ENCODE peak calls at places on chromosome 12, in seven cellular contexts. D is sciatic nerve; K is stimulated activated naive CD4-positive, alpha-beta T cell; M is astrocyte of the spinal cord; F is WTC11; Q is M059J; P is SW480. Y is an unnamed sample.

GRCh38 chr12:2682301-2683282 is 112.2 kb upstream of the FKBP4 start:
- DNase-seq in D (no peak), K (peak; percentile 33), M (peak; percentile 41), F (peak; percentile 64), Q (peak; percentile 42), P (peak; percentile 66), Y (no peak)

GRCh38 chr12:53268009-53268636 is at the start of gene ESPL1:
- DNase-seq in D (peak; percentile 82), K (peak; percentile 78), M (peak; percentile 77), F (peak; percentile 89), Q (peak; percentile 71), P (peak; percentile 72), Y (peak; percentile 89)

GRCh38 chr12:108832730-108833354 is 24.5 kb downstream of the SSH1 start:
- DNase-seq in D (no peak), K (no peak), M (peak; percentile 93), F (no peak), Q (peak; percentile 75), P (no peak), Y (no peak)

GRCh38 chr12:70242695-70243509 is at the start of gene CNOT2:
- DNase-seq in D (peak; percentile 95), K (peak; percentile 86), M (peak; percentile 88), F (peak; percentile 88), Q (peak; percentile 90), P (peak; percentile 93), Y (peak; percentile 70)

GRCh38 chr12:71621938-71622337 is 41.7 kb downstream of the ZFC3H1 start:
- DNase-seq in D (no peak), K (no peak), M (no peak), F (no peak), Q (no peak), P (no peak), Y (no peak)

GRCh38 chr12:61923152-61923551 is 337.1 kb upstream of the USP15 start:
- DNase-seq in D (no peak), K (no peak), M (no peak), F (no peak), Q (no peak), P (no peak), Y (no peak)

GRCh38 chr12:42213954-42214426 is 24.1 kb downstream of the YAF2 start:
- DNase-seq in D (no peak), K (no peak), M (peak; percentile 58), F (no peak), Q (peak; percentile 66), P (no peak), Y (no peak)

GRCh38 chr12:15526033-15526432 is 203.7 kb downstream of the PTPRO start:
- DNase-seq in D (no peak), K (no peak), M (no peak), F (no peak), Q (no peak), P (peak; percentile 14), Y (no peak)

GRCh38 chr12:115452751-115453281 is 768.8 kb upstream of the TBX3 start:
- DNase-seq in D (no peak), K (no peak), M (no peak), F (peak; percentile 48), Q (no peak), P (no peak), Y (no peak)

GRCh38 chr12:128091101-128091795 is 175.7 kb upstream of the TMEM132C start:
- DNase-seq in D (no peak), K (no peak), M (no peak), F (no peak), Q (no peak), P (no peak), Y (no peak)

GRCh38 chr12:118494776-118495175 is 118.4 kb downstream of the SUDS3 start:
- DNase-seq in D (no peak), K (no peak), M (no peak), F (no peak), Q (peak; percentile 38), P (no peak), Y (no peak)

GRCh38 chr12:62117041-62117440 is 143.2 kb upstream of the USP15 start:
- DNase-seq in D (no peak), K (no peak), M (no peak), F (no peak), Q (no peak), P (no peak), Y (no peak)

GRCh38 chr12:53160000-53160399 is 20.5 kb upstream of the ZNF740 start:
- DNase-seq in D (no peak), K (no peak), M (no peak), F (no peak), Q (no peak), P (no peak), Y (no peak)

GRCh38 chr12:72522411-72522810 is 250.2 kb downstream of the TRHDE start:
- DNase-seq in D (no peak), K (no peak), M (no peak), F (no peak), Q (no peak), P (no peak), Y (no peak)

GRCh38 chr12:111642681-111643427 is 42.9 kb downstream of the BRAP start:
- DNase-seq in D (no peak), K (no peak), M (no peak), F (no peak), Q (no peak), P (no peak), Y (no peak)

GRCh38 chr12:105107176-105107496 is 395 bp upstream of the WASHC4 start:
- DNase-seq in D (no peak), K (no peak), M (peak; percentile 76), F (no peak), Q (peak; percentile 51), P (peak; percentile 48), Y (peak; percentile 20)

GRCh38 chr12:107236824-107237467 is 143.6 kb upstream of the CRY1 start:
- DNase-seq in D (no peak), K (no peak), M (peak; percentile 62), F (no peak), Q (peak; percentile 86), P (peak; percentile 67), Y (no peak)

GRCh38 chr12:114440450-114441383 is 34.8 kb upstream of the TBX5 start:
- DNase-seq in D (no peak), K (no peak), M (no peak), F (peak; percentile 51), Q (no peak), P (no peak), Y (no peak)

GRCh38 chr12:83826112-83826511 is 1086.5 kb downstream of the SLC6A15 start:
- DNase-seq in D (peak; percentile 55), K (no peak), M (peak; percentile 12), F (peak; percentile 86), Q (no peak), P (peak; percentile 7), Y (no peak)

GRCh38 chr12:24820872-24821271 is 128.0 kb downstream of the BCAT1 start:
- DNase-seq in D (no peak), K (no peak), M (peak; percentile 84), F (no peak), Q (peak; percentile 77), P (no peak), Y (no peak)

GRCh38 chr12:65209655-65210043 is 40.3 kb downstream of the LEMD3 start:
- DNase-seq in D (no peak), K (no peak), M (no peak), F (no peak), Q (no peak), P (no peak), Y (no peak)

GRCh38 chr12:107415834-107416233 is 269.8 kb upstream of the PWP1 start:
- DNase-seq in D (no peak), K (no peak), M (peak; percentile 30), F (no peak), Q (peak; percentile 95), P (no peak), Y (no peak)

GRCh38 chr12:65822732-65823480 is 1.4 kb upstream of the HMGA2 start:
- DNase-seq in D (no peak), K (no peak), M (peak; percentile 90), F (peak; percentile 79), Q (peak; percentile 28), P (peak; percentile 87), Y (peak; percentile 86)

GRCh38 chr12:54258286-54258685 is 21.6 kb downstream of the CBX5 start:
- DNase-seq in D (no peak), K (no peak), M (peak; percentile 78), F (no peak), Q (peak; percentile 73), P (no peak), Y (no peak)

GRCh38 chr12:85065816-85066482 is 29.8 kb downstream of the LRRIQ1 start:
- DNase-seq in D (no peak), K (no peak), M (no peak), F (no peak), Q (no peak), P (no peak), Y (no peak)

GRCh38 chr12:116962197-116962596 is 51.4 kb downstream of the FBXW8 start:
- DNase-seq in D (no peak), K (no peak), M (no peak), F (no peak), Q (no peak), P (no peak), Y (no peak)

GRCh38 chr12:114045333-114045732 is 79.2 kb upstream of the RBM19 start:
- DNase-seq in D (no peak), K (no peak), M (no peak), F (no peak), Q (no peak), P (no peak), Y (no peak)

GRCh38 chr12:93244514-93245077 is 133.1 kb upstream of the NUDT4 start:
- DNase-seq in D (no peak), K (no peak), M (no peak), F (no peak), Q (no peak), P (no peak), Y (no peak)

GRCh38 chr12:12017135-12017581 is 53.6 kb upstream of the BCL2L14 start:
- DNase-seq in D (no peak), K (no peak), M (no peak), F (no peak), Q (peak; percentile 92), P (no peak), Y (no peak)

GRCh38 chr12:95672166-95672565 is 118.4 kb downstream of the NTN4 start:
- DNase-seq in D (no peak), K (no peak), M (no peak), F (no peak), Q (no peak), P (no peak), Y (no peak)

GRCh38 chr12:121175383-121176119 is 34.4 kb upstream of the P2RX4 start:
- DNase-seq in D (no peak), K (no peak), M (no peak), F (no peak), Q (no peak), P (no peak), Y (no peak)

GRCh38 chr12:79424109-79424721 is 266.5 kb downstream of the PAWR start:
- DNase-seq in D (no peak), K (no peak), M (peak; percentile 95), F (no peak), Q (peak; percentile 97), P (peak; percentile 71), Y (no peak)

GRCh38 chr12:42744539-42745156 is 155.1 kb upstream of the PRICKLE1 start:
- DNase-seq in D (no peak), K (no peak), M (no peak), F (no peak), Q (peak; percentile 96), P (peak; percentile 15), Y (no peak)

GRCh38 chr12:123931686-123932321 is 40.8 kb downstream of the CCDC92 start:
- DNase-seq in D (no peak), K (peak; percentile 55), M (no peak), F (no peak), Q (no peak), P (peak; percentile 86), Y (no peak)

GRCh38 chr12:105814283-105814682 is 324.5 kb downstream of the NUAK1 start:
- DNase-seq in D (no peak), K (no peak), M (no peak), F (no peak), Q (no peak), P (peak; percentile 22), Y (no peak)

GRCh38 chr12:93785262-93786010 is 108.3 kb downstream of the CRADD start:
- DNase-seq in D (no peak), K (no peak), M (peak; percentile 95), F (no peak), Q (peak; percentile 97), P (peak; percentile 89), Y (no peak)

GRCh38 chr12:67068773-67069450 is 200.2 kb upstream of the CAND1 start:
- DNase-seq in D (no peak), K (peak; percentile 6), M (peak; percentile 43), F (peak; percentile 63), Q (peak; percentile 56), P (peak; percentile 57), Y (peak; percentile 34)

GRCh38 chr12:64083285-64084210 is 138.5 kb downstream of the KICS2 start:
- DNase-seq in D (peak; percentile 87), K (no peak), M (peak; percentile 91), F (no peak), Q (peak; percentile 84), P (no peak), Y (no peak)